ENCODE peak calls at places on chromosomes 6 and 20, in six cellular contexts. O is HFFc6; T is GM13977; D is GM23248; Y is H7; A is stimulated activated CD8-positive, alpha-beta memory T cell treated with anti-CD3 and anti-CD28 coated beads, Interleukin-15, amount 100 ng/mL, for 24 hours. P is an unnamed sample.

GRCh38 chr6:43247115-43247999 is 4.1 kb downstream of the TTBK1 start:
- DNase-seq in O (no peak), T (peak; percentile 97), D (peak; percentile 67), Y (peak; percentile 99), A (peak; percentile 54), P (no peak)

GRCh38 chr6:80742481-80742880 is 636.0 kb downstream of the BCKDHB start:
- DNase-seq in O (peak; percentile 47), T (no peak), D (peak; percentile 52), Y (no peak), A (no peak), P (peak; percentile 31)

GRCh38 chr6:132425176-132425575 is 23.9 kb upstream of the MOXD1 start:
- DNase-seq in O (no peak), T (no peak), D (no peak), Y (no peak), A (no peak), P (no peak)

GRCh38 chr6:167495506-167496391 is 170.9 kb downstream of the TTLL2 start:
- DNase-seq in O (no peak), T (no peak), D (no peak), Y (no peak), A (no peak), P (no peak)

GRCh38 chr6:144156991-144157390 is 6.7 kb downstream of the STX11 start:
- DNase-seq in O (no peak), T (no peak), D (no peak), Y (peak; percentile 16), A (no peak), P (no peak)

GRCh38 chr6:2546941-2547716 is 203.6 kb downstream of the MYLK4 start:
- DNase-seq in O (no peak), T (no peak), D (no peak), Y (no peak), A (no peak), P (no peak)

GRCh38 chr6:75609639-75610590 is 8.2 kb downstream of the SENP6 start:
- DNase-seq in O (no peak), T (no peak), D (peak; percentile 34), Y (no peak), A (no peak), P (no peak)

GRCh38 chr20:58112017-58112781 is 116.3 kb downstream of the ANKRD60 start:
- DNase-seq in O (peak; percentile 46), T (no peak), D (peak; percentile 76), Y (no peak), A (no peak), P (peak; percentile 97)

GRCh38 chr20:63198606-63199005 is 17.3 kb downstream of the YTHDF1 start:
- DNase-seq in O (no peak), T (no peak), D (no peak), Y (no peak), A (no peak), P (no peak)

GRCh38 chr20:10662151-10662550 is 11.6 kb downstream of the JAG1 start:
- DNase-seq in O (no peak), T (no peak), D (no peak), Y (no peak), A (no peak), P (no peak)

GRCh38 chr20:31985152-31985551 is 17.2 kb downstream of the XKR7 start:
- DNase-seq in O (no peak), T (no peak), D (no peak), Y (no peak), A (no peak), P (no peak)

GRCh38 chr6:112251170-112251945 is 3.0 kb downstream of the LAMA4 start:
- DNase-seq in O (no peak), T (no peak), D (peak; percentile 83), Y (no peak), A (no peak), P (no peak)

GRCh38 chr6:118968416-118968815 is 33.5 kb upstream of the MCM9 start:
- DNase-seq in O (peak; percentile 6), T (no peak), D (peak; percentile 38), Y (no peak), A (no peak), P (peak; percentile 3)

GRCh38 chr20:5996765-5997164 is 46.3 kb downstream of the MCM8 start:
- DNase-seq in O (no peak), T (peak; percentile 56), D (no peak), Y (no peak), A (no peak), P (no peak)

GRCh38 chr20:61701401-61701800 is 364.3 kb downstream of the TAF4 start:
- DNase-seq in O (no peak), T (no peak), D (no peak), Y (no peak), A (no peak), P (no peak)

GRCh38 chr6:169530762-169531143 is 171.1 kb downstream of the WDR27 start:
- DNase-seq in O (no peak), T (no peak), D (peak; percentile 10), Y (no peak), A (no peak), P (no peak)

GRCh38 chr20:17693534-17694001 is 6.2 kb upstream of the BANF2 start:
- DNase-seq in O (no peak), T (no peak), D (no peak), Y (no peak), A (no peak), P (no peak)

GRCh38 chr6:52514514-52514913 is 62.3 kb downstream of the TRAM2 start:
- DNase-seq in O (peak; percentile 64), T (no peak), D (peak; percentile 90), Y (no peak), A (no peak), P (peak; percentile 76)

GRCh38 chr6:71300561-71301168 is 12.1 kb downstream of the OGFRL1 start:
- DNase-seq in O (no peak), T (no peak), D (no peak), Y (no peak), A (no peak), P (no peak)

GRCh38 chr6:133432021-133432989 is 191.1 kb downstream of the EYA4 start:
- DNase-seq in O (no peak), T (no peak), D (no peak), Y (peak; percentile 48), A (no peak), P (no peak)

GRCh38 chr20:51327251-51327841 is 215.2 kb downstream of the NFATC2 start:
- DNase-seq in O (peak; percentile 84), T (no peak), D (peak; percentile 95), Y (no peak), A (no peak), P (peak; percentile 100)

P was measured in HS-5.